ENCODE peak calls at places on chromosome 7, in seven cellular contexts. One of them, this sample, is unnamed. For H3K27me3, the result is how much of the 10 kb centered on the place peaks cover.

GRCh38 chr7:120780938-120781337 is 77.0 kb downstream of the TSPAN12 start:
- DNase-seq in mesendoderm: peak
- DNase-seq in sigmoid colon: no peak
- DNase-seq in endothelial cell of umbilical vein: no peak
- DNase-seq in fibroblast of lung: no peak
- DNase-seq in hepatocyte: no peak
- DNase-seq in SJSA1: no peak
- DNase-seq in this sample: no peak

GRCh38 chr7:33261585-33261984 is 132.2 kb downstream of the BBS9 start:
- DNase-seq in fibroblast of lung: peak
- DNase-seq in SJSA1: no peak
- DNase-seq in mesendoderm: no peak
- DNase-seq in sigmoid colon: no peak
- DNase-seq in endothelial cell of umbilical vein: no peak
- DNase-seq in hepatocyte: no peak
- DNase-seq in this sample: peak

GRCh38 chr7:94190599-94191061 is 186.5 kb upstream of the BET1 start:
- DNase-seq in mesendoderm: no peak
- DNase-seq in SJSA1: peak
- DNase-seq in endothelial cell of umbilical vein: peak
- DNase-seq in fibroblast of lung: peak
- DNase-seq in sigmoid colon: no peak
- DNase-seq in hepatocyte: peak
- DNase-seq in this sample: peak

GRCh38 chr7:77887567-77887966 is 89.0 kb downstream of the PHTF2 start:
- DNase-seq in SJSA1: no peak
- DNase-seq in sigmoid colon: no peak
- DNase-seq in fibroblast of lung: peak
- DNase-seq in hepatocyte: peak
- DNase-seq in mesendoderm: no peak
- DNase-seq in endothelial cell of umbilical vein: peak
- DNase-seq in this sample: peak

GRCh38 chr7:124720195-124720594 is 45.4 kb downstream of the GPR37 start:
- DNase-seq in fibroblast of lung: peak
- DNase-seq in sigmoid colon: no peak
- DNase-seq in hepatocyte: no peak
- DNase-seq in mesendoderm: peak
- DNase-seq in SJSA1: no peak
- DNase-seq in endothelial cell of umbilical vein: no peak
- DNase-seq in this sample: peak

GRCh38 chr7:29479606-29480200 is 83.9 kb upstream of the PRR15 start:
- DNase-seq in fibroblast of lung: no peak
- DNase-seq in hepatocyte: no peak
- DNase-seq in sigmoid colon: peak
- DNase-seq in SJSA1: no peak
- DNase-seq in mesendoderm: no peak
- DNase-seq in endothelial cell of umbilical vein: no peak
- DNase-seq in this sample: no peak

GRCh38 chr7:127393370-127394058 is 1.0 kb upstream of the ZNF800 start:
- DNase-seq in sigmoid colon: peak
- DNase-seq in SJSA1: no peak
- DNase-seq in fibroblast of lung: peak
- DNase-seq in hepatocyte: peak
- DNase-seq in mesendoderm: peak
- DNase-seq in endothelial cell of umbilical vein: no peak
- DNase-seq in this sample: no peak

GRCh38 chr7:20407585-20408466 is 77.1 kb downstream of the ITGB8 start:
- DNase-seq in SJSA1: no peak
- DNase-seq in fibroblast of lung: peak
- DNase-seq in hepatocyte: no peak
- DNase-seq in mesendoderm: peak
- DNase-seq in endothelial cell of umbilical vein: peak
- DNase-seq in sigmoid colon: peak
- DNase-seq in this sample: peak

GRCh38 chr7:70947181-70947580 is 184.8 kb upstream of the GALNT17 start:
- DNase-seq in mesendoderm: no peak
- DNase-seq in sigmoid colon: no peak
- DNase-seq in fibroblast of lung: no peak
- DNase-seq in endothelial cell of umbilical vein: no peak
- DNase-seq in hepatocyte: no peak
- DNase-seq in SJSA1: no peak
- DNase-seq in this sample: no peak

GRCh38 chr7:141074162-141074989 is 512 bp downstream of the TMEM178B start:
- DNase-seq in endothelial cell of umbilical vein: no peak
- DNase-seq in hepatocyte: peak
- DNase-seq in SJSA1: no peak
- DNase-seq in sigmoid colon: no peak
- DNase-seq in fibroblast of lung: peak
- DNase-seq in mesendoderm: peak
- DNase-seq in this sample: no peak

GRCh38 chr7:153886121-153886505 is 166.1 kb upstream of the DPP6 start:
- DNase-seq in fibroblast of lung: no peak
- DNase-seq in sigmoid colon: no peak
- DNase-seq in endothelial cell of umbilical vein: no peak
- DNase-seq in SJSA1: no peak
- DNase-seq in mesendoderm: no peak
- DNase-seq in hepatocyte: no peak
- DNase-seq in this sample: no peak

GRCh38 chr7:151705744-151706567 is 171.0 kb downstream of the PRKAG2 start:
- DNase-seq in sigmoid colon: no peak
- DNase-seq in SJSA1: peak
- DNase-seq in mesendoderm: peak
- DNase-seq in endothelial cell of umbilical vein: peak
- DNase-seq in fibroblast of lung: peak
- DNase-seq in hepatocyte: peak
- DNase-seq in this sample: peak

GRCh38 chr7:158244873-158245723 is 342.5 kb downstream of the PTPRN2 start:
- DNase-seq in SJSA1: peak
- DNase-seq in mesendoderm: no peak
- DNase-seq in sigmoid colon: peak
- DNase-seq in fibroblast of lung: no peak
- DNase-seq in hepatocyte: no peak
- DNase-seq in endothelial cell of umbilical vein: no peak
- DNase-seq in this sample: no peak

GRCh38 chr7:116829493-116829892 is 32.9 kb upstream of the CAPZA2 start:
- DNase-seq in mesendoderm: no peak
- DNase-seq in hepatocyte: no peak
- DNase-seq in fibroblast of lung: no peak
- DNase-seq in sigmoid colon: no peak
- DNase-seq in SJSA1: no peak
- DNase-seq in endothelial cell of umbilical vein: no peak
- DNase-seq in this sample: no peak

GRCh38 chr7:98051118-98051744 is 55.4 kb upstream of the LMTK2 start:
- DNase-seq in hepatocyte: peak
- DNase-seq in endothelial cell of umbilical vein: no peak
- DNase-seq in fibroblast of lung: no peak
- DNase-seq in SJSA1: peak
- DNase-seq in mesendoderm: peak
- DNase-seq in sigmoid colon: no peak
- DNase-seq in this sample: no peak

DNA sequence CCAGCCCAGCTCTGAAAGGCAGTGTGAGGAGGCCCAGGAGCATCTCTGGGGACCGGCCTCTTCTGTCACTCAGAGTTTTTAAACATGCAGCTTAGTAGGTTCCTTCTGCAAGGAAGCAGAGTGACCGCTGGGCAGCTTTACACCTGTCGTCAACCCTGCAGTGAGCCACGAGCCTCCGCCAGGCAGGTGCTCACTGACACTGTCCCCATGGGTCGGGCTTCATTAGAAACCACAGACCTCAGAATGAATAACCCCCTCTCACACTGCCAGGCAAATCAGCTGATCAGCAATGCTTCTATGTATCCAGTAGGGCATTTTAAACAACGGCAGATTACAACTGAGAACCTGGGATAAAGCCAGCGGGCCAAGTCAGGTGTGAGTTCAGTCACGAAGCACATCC is 106.1 kb downstream of the MAD1L1 start:
- DNase-seq in endothelial cell of umbilical vein: no peak
- DNase-seq in fibroblast of lung: no peak
- DNase-seq in sigmoid colon: no peak
- DNase-seq in hepatocyte: no peak
- DNase-seq in mesendoderm: no peak
- DNase-seq in SJSA1: no peak
- DNase-seq in this sample: no peak
- H3K27me3 ChIP-seq in endothelial cell of umbilical vein: under half
- H3K27me3 ChIP-seq in fibroblast of lung: under half
- H3K27me3 ChIP-seq in sigmoid colon: under half
- H3K27me3 ChIP-seq in hepatocyte: under half
- H3K27me3 ChIP-seq in mesendoderm: under half
- H3K27me3 ChIP-seq in SJSA1: under half
- H3K27me3 ChIP-seq in this sample: under half

DNA sequence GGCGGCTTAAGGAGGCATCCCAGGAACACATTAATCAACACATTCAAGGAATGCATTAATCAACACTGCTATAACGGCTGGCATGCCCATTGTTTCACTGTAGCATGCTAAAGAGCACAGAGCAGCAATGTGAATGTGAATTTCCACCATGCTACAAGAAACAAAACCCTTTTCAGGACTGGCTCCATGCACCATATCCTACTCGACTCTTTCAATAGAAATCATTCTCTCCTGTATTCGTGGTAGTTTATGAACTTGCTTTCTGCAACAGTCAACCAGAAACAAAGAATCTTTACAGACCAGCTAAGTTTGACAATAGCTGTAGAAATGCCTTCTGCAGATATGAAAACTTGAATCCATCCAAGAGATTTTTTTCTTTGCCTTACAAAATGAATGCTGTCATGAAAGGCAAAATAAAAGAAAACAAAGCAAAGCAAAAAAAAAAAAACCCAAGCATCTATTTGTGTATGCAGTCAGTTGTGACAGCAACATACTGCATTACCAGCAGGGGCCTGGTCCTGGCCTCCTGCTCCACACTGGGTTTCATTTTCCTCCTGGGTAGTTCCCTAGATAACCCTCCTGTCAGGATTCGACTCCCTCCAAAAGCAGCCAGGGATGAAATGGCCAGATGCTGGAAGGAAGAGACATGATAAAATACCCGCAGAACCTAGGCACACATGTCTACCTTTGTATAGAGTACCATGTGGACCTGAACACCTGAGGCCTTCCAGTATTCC is 148.8 kb downstream of the NRCAM start:
- DNase-seq in SJSA1: no peak
- DNase-seq in endothelial cell of umbilical vein: no peak
- DNase-seq in mesendoderm: no peak
- DNase-seq in fibroblast of lung: no peak
- DNase-seq in sigmoid colon: no peak
- DNase-seq in hepatocyte: no peak
- DNase-seq in this sample: no peak
- H3K27ac ChIP-seq in SJSA1: no peak
- H3K27ac ChIP-seq in endothelial cell of umbilical vein: peak
- H3K27ac ChIP-seq in mesendoderm: no peak
- H3K27ac ChIP-seq in fibroblast of lung: no peak
- H3K27ac ChIP-seq in sigmoid colon: no peak
- H3K27ac ChIP-seq in hepatocyte: no peak
- H3K27ac ChIP-seq in this sample: peak

GRCh38 chr7:72445580-72445979 is 33.4 kb upstream of the CALN1 start:
- DNase-seq in endothelial cell of umbilical vein: no peak
- DNase-seq in mesendoderm: no peak
- DNase-seq in SJSA1: no peak
- DNase-seq in sigmoid colon: no peak
- DNase-seq in hepatocyte: no peak
- DNase-seq in fibroblast of lung: no peak
- DNase-seq in this sample: no peak

GRCh38 chr7:72446131-72446530 is 34.0 kb upstream of the CALN1 start:
- DNase-seq in SJSA1: no peak
- DNase-seq in fibroblast of lung: no peak
- DNase-seq in mesendoderm: no peak
- DNase-seq in sigmoid colon: no peak
- DNase-seq in hepatocyte: no peak
- DNase-seq in endothelial cell of umbilical vein: no peak
- DNase-seq in this sample: no peak

GRCh38 chr7:72447465-72448204 is 35.5 kb upstream of the CALN1 start:
- DNase-seq in endothelial cell of umbilical vein: no peak
- DNase-seq in SJSA1: no peak
- DNase-seq in hepatocyte: no peak
- DNase-seq in mesendoderm: no peak
- DNase-seq in fibroblast of lung: no peak
- DNase-seq in sigmoid colon: no peak
- DNase-seq in this sample: no peak

GRCh38 chr7:72445075-72445474 is 32.9 kb upstream of the CALN1 start:
- DNase-seq in sigmoid colon: no peak
- DNase-seq in SJSA1: no peak
- DNase-seq in fibroblast of lung: no peak
- DNase-seq in hepatocyte: no peak
- DNase-seq in endothelial cell of umbilical vein: no peak
- DNase-seq in mesendoderm: no peak
- DNase-seq in this sample: no peak

DNA sequence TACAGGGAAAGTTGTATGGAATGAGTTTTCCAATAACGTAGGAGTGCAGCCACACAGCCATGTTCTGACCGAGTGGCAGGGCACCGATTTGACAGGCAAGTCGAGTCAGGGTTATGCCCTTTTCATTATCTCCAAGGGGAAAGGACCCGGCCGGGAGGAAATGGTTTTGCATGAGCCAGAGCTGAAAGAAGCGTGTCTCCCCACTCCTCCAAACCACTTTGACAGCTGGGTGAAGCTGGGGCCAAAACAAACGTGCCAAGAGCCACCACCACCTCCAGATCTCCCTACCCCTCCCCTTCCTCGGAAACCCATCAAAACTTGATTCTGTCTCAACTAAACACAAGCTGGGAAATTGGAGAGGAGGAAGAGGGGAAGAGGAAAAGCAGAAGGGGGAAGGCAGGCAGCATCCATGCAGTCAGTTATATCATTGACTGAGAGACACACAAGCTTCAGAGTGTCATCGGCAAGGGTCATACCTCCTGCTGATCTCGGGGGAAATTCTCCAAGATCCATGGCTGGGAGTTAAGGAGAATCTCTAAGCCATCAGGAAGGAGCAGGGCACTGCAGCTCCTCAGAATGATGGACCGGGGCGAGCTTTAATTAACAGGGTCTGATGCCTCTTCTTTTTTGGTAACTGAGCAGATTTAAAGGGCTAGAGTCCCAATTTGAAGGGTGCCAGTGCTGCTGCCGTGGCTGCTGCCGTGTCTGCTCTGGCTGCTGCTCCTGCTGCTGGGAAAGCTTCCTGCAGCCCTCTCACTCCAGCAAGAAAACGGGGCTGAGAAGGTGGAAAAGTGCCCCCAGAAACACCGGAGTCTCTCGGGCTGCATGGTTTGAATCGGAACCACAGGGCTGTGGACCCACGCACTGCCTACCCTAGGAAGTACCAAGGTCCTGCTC is 34.7 kb upstream of the CALN1 start:
- DNase-seq in endothelial cell of umbilical vein: no peak
- DNase-seq in fibroblast of lung: no peak
- DNase-seq in SJSA1: no peak
- DNase-seq in sigmoid colon: no peak
- DNase-seq in mesendoderm: no peak
- DNase-seq in hepatocyte: no peak
- DNase-seq in this sample: no peak
- H3K27me3 ChIP-seq in endothelial cell of umbilical vein: under half
- H3K27me3 ChIP-seq in fibroblast of lung: under half
- H3K27me3 ChIP-seq in SJSA1: under half
- H3K27me3 ChIP-seq in sigmoid colon: under half
- H3K27me3 ChIP-seq in mesendoderm: under half
- H3K27me3 ChIP-seq in hepatocyte: under half
- H3K27me3 ChIP-seq in this sample: under half

DNA sequence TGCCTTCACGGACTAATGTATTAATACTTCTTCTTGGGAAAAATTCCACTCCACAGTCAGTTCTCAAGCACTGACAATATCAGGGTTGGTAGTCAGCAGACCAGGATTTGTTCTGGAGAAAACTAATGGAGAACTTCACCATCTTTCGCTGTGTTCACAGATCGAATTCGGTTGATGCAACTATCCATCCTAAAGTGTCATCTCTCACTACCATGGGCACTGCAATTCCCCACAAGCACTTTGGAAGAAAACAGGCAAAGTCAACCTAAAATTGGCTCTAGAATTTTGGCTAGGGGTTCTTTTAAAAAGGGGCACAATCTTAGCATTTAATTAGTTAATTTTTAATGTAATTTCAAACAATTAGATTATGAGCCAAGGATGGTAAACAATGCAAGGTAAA is 164.4 kb downstream of the HGF start:
- DNase-seq in endothelial cell of umbilical vein: no peak
- DNase-seq in mesendoderm: no peak
- DNase-seq in SJSA1: no peak
- DNase-seq in hepatocyte: no peak
- DNase-seq in fibroblast of lung: no peak
- DNase-seq in sigmoid colon: no peak
- DNase-seq in this sample: no peak
- H3K27ac ChIP-seq in endothelial cell of umbilical vein: no peak
- H3K27ac ChIP-seq in mesendoderm: no peak
- H3K27ac ChIP-seq in SJSA1: no peak
- H3K27ac ChIP-seq in hepatocyte: no peak
- H3K27ac ChIP-seq in fibroblast of lung: no peak
- H3K27ac ChIP-seq in sigmoid colon: no peak
- H3K27ac ChIP-seq in this sample: peak

This sample was measured in brain microvascular endothelial cell.